ENCODE peak calls at places on chromosomes 12 and 14, in eight cellular contexts. C, D, T, K, Z, L, H and G are unnamed samples.

GRCh38 chr14:60508707-60509437 is at the start of gene SIX6:
- DNase-seq in D (no peak), H (peak; percentile 49), Z (no peak), C (no peak), T (no peak), L (peak; percentile 92), K (no peak), G (no peak)

GRCh38 chr12:106271575-106272505 is 24.0 kb upstream of the CKAP4 start:
- DNase-seq in Z (no peak), L (no peak), H (no peak), C (no peak), K (no peak), D (no peak), T (no peak), G (no peak)

GRCh38 chr12:51917746-51918453 is 10.6 kb downstream of the ACVRL1 start:
- DNase-seq in H (no peak), K (no peak), L (no peak), C (no peak), D (peak; percentile 74), T (no peak), Z (no peak), G (no peak)

GRCh38 chr12:110355080-110355479 is 48.4 kb downstream of the ANAPC7 start:
- DNase-seq in D (no peak), T (peak; percentile 24), Z (peak; percentile 74), C (no peak), K (peak; percentile 29), H (no peak), L (peak; percentile 87), G (no peak)

GRCh38 chr14:59321184-59321952 is 132.9 kb downstream of the DAAM1 start:
- DNase-seq in H (no peak), Z (no peak), C (no peak), L (no peak), D (no peak), K (no peak), T (no peak), G (no peak)

GRCh38 chr12:62215506-62215905 is 44.7 kb upstream of the USP15 start:
- DNase-seq in H (no peak), C (no peak), Z (no peak), L (no peak), T (no peak), D (no peak), K (no peak), G (no peak)

GRCh38 chr14:68979722-68980552 is 835 bp upstream of the ACTN1 start:
- DNase-seq in T (no peak), D (peak; percentile 54), L (peak; percentile 83), K (peak; percentile 16), Z (no peak), H (peak; percentile 65), C (no peak), G (peak; percentile 60)

GRCh38 chr12:16036073-16036472 is 124.9 kb downstream of the DERA start:
- DNase-seq in L (peak; percentile 34), H (no peak), Z (no peak), K (no peak), D (no peak), T (no peak), C (no peak), G (no peak)

GRCh38 chr14:105076805-105077648 is 11.8 kb upstream of the GPR132 start:
- DNase-seq in H (no peak), Z (no peak), K (no peak), L (no peak), D (no peak), C (no peak), T (peak; percentile 34), G (no peak)

GRCh38 chr14:101843665-101844064 is 82.2 kb downstream of the PPP2R5C start:
- DNase-seq in T (peak; percentile 60), D (no peak), H (no peak), K (peak; percentile 63), C (no peak), L (peak; percentile 55), Z (peak; percentile 93), G (no peak)

GRCh38 chr14:103460415-103460814 is 62.2 kb downstream of the CKB start:
- DNase-seq in C (no peak), D (no peak), T (no peak), L (no peak), H (no peak), Z (no peak), K (no peak), G (no peak)

GRCh38 chr14:68476212-68476964 is 316.5 kb downstream of the ZFP36L1 start:
- DNase-seq in K (no peak), L (peak; percentile 24), T (no peak), C (peak; percentile 49), H (peak; percentile 73), Z (peak; percentile 89), D (no peak), G (no peak)

GRCh38 chr14:88143817-88144216 is 138.9 kb downstream of the GPR65 start:
- DNase-seq in Z (no peak), C (no peak), D (no peak), K (no peak), H (no peak), T (no peak), L (peak; percentile 51), G (no peak)
- TF ChIP-seq CTCF in Z (no peak), C (no peak), D (no peak), K (no peak), H (no peak), T (no peak), L (peak; percentile 48), G (no peak)

DNA sequence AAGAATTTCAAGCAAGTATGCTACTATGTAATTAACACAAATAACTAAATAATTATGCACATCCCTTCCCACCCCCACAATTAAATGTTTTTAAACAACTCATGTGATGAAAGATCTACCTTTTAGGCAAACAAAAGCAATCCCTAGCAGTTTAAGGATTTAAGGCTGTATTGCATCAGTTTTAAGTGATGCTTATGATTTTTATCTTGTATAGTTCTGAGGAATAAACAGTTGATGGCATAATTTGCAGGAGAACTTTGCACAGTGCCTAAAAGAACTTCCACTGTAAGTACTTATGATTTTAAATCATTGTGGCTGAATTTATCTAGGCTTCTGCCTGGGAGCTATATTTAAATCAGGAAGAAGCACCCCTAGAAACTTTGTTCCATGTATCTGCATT is 388.7 kb downstream of the BCAT1 start:
- DNase-seq in K (no peak), D (no peak), C (no peak), L (no peak), H (no peak), T (no peak), Z (no peak), G (no peak)
- H3K27ac ChIP-seq in K (no peak overlapping the region), D (no peak overlapping the region), C (no peak overlapping the region), L (no peak overlapping the region), H (peak overlapping the region; percentile 88), T (no peak overlapping the region), Z (no peak overlapping the region), G (peak overlapping the region; percentile 20)

DNA sequence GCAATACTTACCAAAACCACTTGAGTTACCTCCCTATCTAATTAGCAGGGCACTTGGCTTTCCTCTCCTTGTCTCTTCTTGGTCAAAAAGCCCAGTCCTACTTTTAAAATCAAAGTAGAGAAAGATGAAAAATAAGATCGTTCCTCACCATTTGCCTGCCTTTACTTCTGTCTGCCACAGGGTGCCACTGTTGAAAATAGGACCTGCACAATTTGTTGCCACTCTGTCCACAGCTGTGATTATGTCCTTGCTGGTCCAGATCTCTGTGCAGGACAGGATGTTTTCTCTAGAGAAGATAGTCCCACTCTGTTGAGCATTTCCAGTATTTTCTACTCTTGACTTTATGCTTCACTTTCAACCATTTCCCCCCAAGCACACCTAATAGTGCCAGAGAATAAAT is 179.9 kb downstream of the PDZRN4 start:
- DNase-seq in K (no peak), H (no peak), D (no peak), Z (peak; percentile 54), C (no peak), T (no peak), L (peak; percentile 47), G (no peak)
- TF ChIP-seq CTCF in K (peak; percentile 43), H (peak; percentile 37), D (no peak), Z (peak; percentile 86), C (peak; percentile 28), T (no peak), L (peak; percentile 67), G (no peak)

DNA sequence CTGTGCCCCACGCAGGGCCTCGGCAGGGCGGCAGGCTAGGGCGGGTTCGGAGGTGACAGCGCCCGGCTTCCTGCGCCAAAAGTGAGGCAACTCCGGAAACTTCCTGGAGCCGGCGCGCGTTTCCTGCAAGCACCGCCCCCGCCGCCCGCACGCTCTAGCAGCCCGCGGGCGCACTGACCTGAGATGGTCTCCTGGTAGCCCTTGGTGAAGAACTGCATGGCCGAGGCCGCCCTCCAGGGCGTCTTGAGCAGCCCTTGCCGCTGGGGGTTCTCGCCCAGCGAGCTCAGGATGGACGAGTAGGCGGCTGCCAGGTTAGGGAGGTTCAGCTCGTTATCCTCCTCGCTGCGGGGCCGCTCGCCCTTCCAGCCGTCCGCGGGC is 494 bp downstream of the GCH1 start:
- DNase-seq in C (no peak), T (peak; percentile 80), Z (peak; percentile 82), H (peak; percentile 89), K (peak; percentile 79), D (peak; percentile 82), L (peak; percentile 92), G (peak; percentile 79)
- H3K27ac ChIP-seq in C (no peak overlapping the region), T (peak overlapping the region; percentile 79), Z (peak overlapping the region; percentile 46), H (peak overlapping the region; percentile 94), K (peak overlapping the region; percentile 68), D (peak overlapping the region; percentile 88), L (no peak overlapping the region), G (peak overlapping the region; percentile 98)